ENCODE peak calls at places on chromosomes 5 and 9, in five cellular contexts. One of them, this sample, is unnamed.

GRCh38 chr9:27499481-27499880 is 24.6 kb upstream of the IFNK start:
- DNase-seq in pancreas: no peak
- DNase-seq in HFFc6: no peak
- DNase-seq in Calu3: no peak
- DNase-seq in A549: peak
- DNase-seq in this sample: no peak

GRCh38 chr5:31638748-31639418 is at the start of gene PDZD2:
- DNase-seq in pancreas: peak
- DNase-seq in HFFc6: peak
- DNase-seq in Calu3: peak
- DNase-seq in A549: peak
- DNase-seq in this sample: peak

GRCh38 chr9:114925672-114926071 is 4.7 kb downstream of the TNFSF8 start:
- DNase-seq in pancreas: no peak
- DNase-seq in HFFc6: no peak
- DNase-seq in Calu3: no peak
- DNase-seq in A549: no peak
- DNase-seq in this sample: no peak

GRCh38 chr5:179308563-179309382 is 36.5 kb downstream of the ADAMTS2 start:
- DNase-seq in pancreas: no peak
- DNase-seq in HFFc6: no peak
- DNase-seq in Calu3: no peak
- DNase-seq in A549: no peak
- DNase-seq in this sample: no peak

GRCh38 chr9:22813520-22813919 is 366.9 kb downstream of the DMRTA1 start:
- DNase-seq in pancreas: no peak
- DNase-seq in HFFc6: peak
- DNase-seq in Calu3: no peak
- DNase-seq in A549: peak
- DNase-seq in this sample: peak

GRCh38 chr5:74543162-74543995 is 97.1 kb downstream of the ENC1 start:
- DNase-seq in pancreas: peak
- DNase-seq in HFFc6: peak
- DNase-seq in Calu3: peak
- DNase-seq in A549: peak
- DNase-seq in this sample: no peak

GRCh38 chr5:22998775-22999174 is 145.6 kb upstream of the CDH12 start:
- DNase-seq in pancreas: no peak
- DNase-seq in HFFc6: no peak
- DNase-seq in Calu3: no peak
- DNase-seq in A549: no peak
- DNase-seq in this sample: no peak

GRCh38 chr5:40441733-40442132 is 238.0 kb upstream of the PTGER4 start:
- DNase-seq in pancreas: no peak
- DNase-seq in HFFc6: no peak
- DNase-seq in Calu3: peak
- DNase-seq in A549: no peak
- DNase-seq in this sample: peak

GRCh38 chr5:150155258-150156032 is at the start of gene PDGFRB:
- DNase-seq in pancreas: peak
- DNase-seq in HFFc6: peak
- DNase-seq in Calu3: no peak
- DNase-seq in A549: no peak
- DNase-seq in this sample: peak

GRCh38 chr9:113523421-113524141 is 60.1 kb downstream of the RGS3 start:
- DNase-seq in pancreas: no peak
- DNase-seq in HFFc6: no peak
- DNase-seq in Calu3: no peak
- DNase-seq in A549: no peak
- DNase-seq in this sample: peak

GRCh38 chr5:87125796-87126195 is 141.9 kb upstream of the RASA1 start:
- DNase-seq in pancreas: no peak
- DNase-seq in HFFc6: no peak
- DNase-seq in Calu3: no peak
- DNase-seq in A549: no peak
- DNase-seq in this sample: no peak

GRCh38 chr5:169384661-169385060 is 83.7 kb upstream of the SLIT3 start:
- DNase-seq in pancreas: no peak
- DNase-seq in HFFc6: no peak
- DNase-seq in Calu3: no peak
- DNase-seq in A549: no peak
- DNase-seq in this sample: no peak

GRCh38 chr5:119036101-119036762 is 34.7 kb upstream of the DMXL1 start:
- DNase-seq in pancreas: no peak
- DNase-seq in HFFc6: peak
- DNase-seq in Calu3: no peak
- DNase-seq in A549: peak
- DNase-seq in this sample: no peak

GRCh38 chr5:84069608-84070179 is 315.0 kb downstream of the EDIL3 start:
- DNase-seq in pancreas: no peak
- DNase-seq in HFFc6: no peak
- DNase-seq in Calu3: no peak
- DNase-seq in A549: no peak
- DNase-seq in this sample: no peak

DNA sequence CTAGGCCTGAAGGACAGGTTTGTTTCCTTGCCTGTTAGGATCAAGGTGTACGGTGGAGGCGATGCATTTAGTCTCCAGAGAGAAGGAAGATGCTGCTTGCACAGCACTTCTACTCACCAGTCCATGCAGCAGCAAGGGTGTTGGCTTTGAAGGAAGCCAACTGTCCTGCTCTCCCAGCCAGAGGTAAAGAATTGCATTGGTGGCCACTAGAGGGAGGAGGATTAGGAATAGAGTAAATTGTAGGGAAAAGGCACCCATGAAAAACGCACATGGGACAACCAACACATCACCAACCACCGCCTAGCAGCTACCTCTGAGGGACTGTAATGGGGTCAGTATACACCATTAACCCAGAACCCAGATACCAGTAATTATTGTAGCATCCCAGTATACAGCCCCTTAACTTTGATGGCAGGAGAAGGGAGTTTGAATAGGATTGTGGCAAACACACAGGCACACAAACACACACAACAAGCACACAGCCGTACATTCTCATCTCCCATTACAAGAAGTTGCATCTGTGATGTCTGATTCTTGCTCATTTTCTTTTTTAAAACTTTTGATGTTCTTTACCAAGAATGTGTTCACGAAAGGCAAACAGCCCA is 267.7 kb downstream of the ADAMTS6 start:
- DNase-seq in pancreas: no peak
- DNase-seq in HFFc6: peak
- DNase-seq in Calu3: peak
- DNase-seq in A549: peak
- DNase-seq in this sample: no peak
- TF ChIP-seq CTCF in pancreas: peak
- TF ChIP-seq CTCF in HFFc6: peak
- TF ChIP-seq CTCF in Calu3: peak
- TF ChIP-seq CTCF in A549: peak
- TF ChIP-seq CTCF in this sample: peak

GRCh38 chr9:133604214-133604613 is 5.0 kb downstream of the FAM163B start:
- DNase-seq in pancreas: no peak
- DNase-seq in HFFc6: no peak
- DNase-seq in Calu3: no peak
- DNase-seq in A549: no peak
- DNase-seq in this sample: no peak

GRCh38 chr9:133605446-133605845 is 3.7 kb downstream of the FAM163B start:
- DNase-seq in pancreas: no peak
- DNase-seq in HFFc6: no peak
- DNase-seq in Calu3: no peak
- DNase-seq in A549: no peak
- DNase-seq in this sample: no peak

GRCh38 chr9:133604856-133605255 is 4.3 kb downstream of the FAM163B start:
- DNase-seq in pancreas: no peak
- DNase-seq in HFFc6: no peak
- DNase-seq in Calu3: peak
- DNase-seq in A549: no peak
- DNase-seq in this sample: no peak

GRCh38 chr9:133601746-133602145 is 7.4 kb downstream of the FAM163B start:
- DNase-seq in pancreas: no peak
- DNase-seq in HFFc6: no peak
- DNase-seq in Calu3: no peak
- DNase-seq in A549: no peak
- DNase-seq in this sample: no peak

GRCh38 chr9:133603165-133603927 is 5.8 kb downstream of the FAM163B start:
- DNase-seq in pancreas: no peak
- DNase-seq in HFFc6: no peak
- DNase-seq in Calu3: no peak
- DNase-seq in A549: no peak
- DNase-seq in this sample: no peak
- TF ChIP-seq CTCF in pancreas: no peak
- TF ChIP-seq CTCF in HFFc6: peak
- TF ChIP-seq CTCF in Calu3: no peak
- TF ChIP-seq CTCF in A549: no peak
- TF ChIP-seq CTCF in this sample: no peak

GRCh38 chr9:133382507-133383141 is 6.5 kb downstream of the STKLD1 start:
- DNase-seq in pancreas: no peak
- DNase-seq in HFFc6: no peak
- DNase-seq in Calu3: no peak
- DNase-seq in A549: no peak
- DNase-seq in this sample: no peak
- TF ChIP-seq CTCF in pancreas: no peak
- TF ChIP-seq CTCF in HFFc6: no peak
- TF ChIP-seq CTCF in Calu3: no peak
- TF ChIP-seq CTCF in A549: no peak
- TF ChIP-seq CTCF in this sample: no peak

GRCh38 chr9:120366646-120367019 is 213.3 kb downstream of the CDK5RAP2 start:
- DNase-seq in pancreas: peak
- DNase-seq in HFFc6: peak
- DNase-seq in Calu3: peak
- DNase-seq in A549: peak
- DNase-seq in this sample: no peak
- TF ChIP-seq CTCF in pancreas: no peak
- TF ChIP-seq CTCF in HFFc6: peak
- TF ChIP-seq CTCF in Calu3: no peak
- TF ChIP-seq CTCF in A549: peak
- TF ChIP-seq CTCF in this sample: no peak

GRCh38 chr9:135988493-135988892 is 27.3 kb upstream of the UBAC1 start:
- DNase-seq in pancreas: no peak
- DNase-seq in HFFc6: no peak
- DNase-seq in Calu3: no peak
- DNase-seq in A549: no peak
- DNase-seq in this sample: no peak
- TF ChIP-seq CTCF in pancreas: no peak
- TF ChIP-seq CTCF in HFFc6: no peak
- TF ChIP-seq CTCF in Calu3: no peak
- TF ChIP-seq CTCF in A549: no peak
- TF ChIP-seq CTCF in this sample: no peak

This sample was measured in GM10248.